ENCODE peak calls at places on chromosomes 2 and 18, in nine cellular contexts. One of them, this sample, is unnamed.

GRCh38 chr2:67846341-67847070 is 216.3 kb downstream of the C1D start:
- DNase-seq in NB4: peak; percentile 70
- DNase-seq in fibroblast of mammary gland: peak; percentile 95
- DNase-seq in HCT116: peak; percentile 75
- DNase-seq in omental fat pad: peak; percentile 62
- DNase-seq in neural progenitor cell: peak; percentile 84
- DNase-seq in brain microvascular endothelial cell: peak; percentile 88
- DNase-seq in heart right ventricle: peak; percentile 41
- DNase-seq in GM06990: peak; percentile 9
- DNase-seq in this sample: no peak

GRCh38 chr2:16088713-16089112 is 148.4 kb downstream of the MYCN start:
- DNase-seq in heart right ventricle: no peak
- DNase-seq in brain microvascular endothelial cell: no peak
- DNase-seq in neural progenitor cell: no peak
- DNase-seq in GM06990: no peak
- DNase-seq in fibroblast of mammary gland: no peak
- DNase-seq in NB4: no peak
- DNase-seq in omental fat pad: no peak
- DNase-seq in HCT116: no peak
- DNase-seq in this sample: no peak

GRCh38 chr2:207239222-207239674 is 73.5 kb upstream of the KLF7 start:
- DNase-seq in heart right ventricle: no peak
- DNase-seq in brain microvascular endothelial cell: peak; percentile 100
- DNase-seq in fibroblast of mammary gland: peak; percentile 100
- DNase-seq in omental fat pad: peak; percentile 66
- DNase-seq in NB4: peak; percentile 98
- DNase-seq in GM06990: no peak
- DNase-seq in neural progenitor cell: no peak
- DNase-seq in HCT116: no peak
- DNase-seq in this sample: no peak

GRCh38 chr2:3113769-3114168 is 263.8 kb downstream of the EIPR1 start:
- DNase-seq in heart right ventricle: no peak
- DNase-seq in fibroblast of mammary gland: no peak
- DNase-seq in NB4: no peak
- DNase-seq in HCT116: no peak
- DNase-seq in omental fat pad: no peak
- DNase-seq in GM06990: no peak
- DNase-seq in brain microvascular endothelial cell: no peak
- DNase-seq in neural progenitor cell: no peak
- DNase-seq in this sample: no peak

GRCh38 chr2:232013701-232014353 is 52.3 kb downstream of the DIS3L2 start:
- DNase-seq in brain microvascular endothelial cell: peak; percentile 92
- DNase-seq in fibroblast of mammary gland: peak; percentile 91
- DNase-seq in GM06990: peak; percentile 3
- DNase-seq in HCT116: no peak
- DNase-seq in neural progenitor cell: no peak
- DNase-seq in NB4: peak; percentile 16
- DNase-seq in heart right ventricle: no peak
- DNase-seq in omental fat pad: no peak
- DNase-seq in this sample: no peak

GRCh38 chr2:48721158-48721557 is 34.4 kb downstream of the LHCGR start:
- DNase-seq in neural progenitor cell: no peak
- DNase-seq in fibroblast of mammary gland: no peak
- DNase-seq in heart right ventricle: no peak
- DNase-seq in omental fat pad: no peak
- DNase-seq in HCT116: no peak
- DNase-seq in NB4: no peak
- DNase-seq in brain microvascular endothelial cell: no peak
- DNase-seq in GM06990: no peak
- DNase-seq in this sample: no peak

GRCh38 chr2:166017208-166017607 is 63.6 kb upstream of the TTC21B start:
- DNase-seq in heart right ventricle: no peak
- DNase-seq in GM06990: no peak
- DNase-seq in neural progenitor cell: no peak
- DNase-seq in NB4: no peak
- DNase-seq in brain microvascular endothelial cell: no peak
- DNase-seq in HCT116: no peak
- DNase-seq in fibroblast of mammary gland: peak; percentile 11
- DNase-seq in omental fat pad: no peak
- DNase-seq in this sample: no peak

GRCh38 chr18:75070625-75071483 is 138.1 kb downstream of the PTGR3 start:
- DNase-seq in HCT116: peak; percentile 63
- DNase-seq in brain microvascular endothelial cell: peak; percentile 57
- DNase-seq in neural progenitor cell: no peak
- DNase-seq in GM06990: peak; percentile 63
- DNase-seq in omental fat pad: no peak
- DNase-seq in NB4: peak; percentile 85
- DNase-seq in heart right ventricle: no peak
- DNase-seq in fibroblast of mammary gland: peak; percentile 91
- DNase-seq in this sample: no peak

GRCh38 chr2:159045545-159046454 is 77.4 kb downstream of the TANC1 start:
- DNase-seq in brain microvascular endothelial cell: no peak
- DNase-seq in NB4: no peak
- DNase-seq in fibroblast of mammary gland: peak; percentile 18
- DNase-seq in HCT116: no peak
- DNase-seq in neural progenitor cell: no peak
- DNase-seq in GM06990: no peak
- DNase-seq in omental fat pad: no peak
- DNase-seq in heart right ventricle: no peak
- DNase-seq in this sample: no peak

GRCh38 chr2:167127135-167127534 is 238.9 kb downstream of the XIRP2 start:
- DNase-seq in NB4: peak; percentile 32
- DNase-seq in GM06990: no peak
- DNase-seq in neural progenitor cell: no peak
- DNase-seq in HCT116: no peak
- DNase-seq in heart right ventricle: no peak
- DNase-seq in brain microvascular endothelial cell: peak; percentile 44
- DNase-seq in fibroblast of mammary gland: peak; percentile 69
- DNase-seq in omental fat pad: no peak
- DNase-seq in this sample: no peak

GRCh38 chr18:76920974-76921373 is 98.6 kb downstream of the ZNF236 start:
- DNase-seq in neural progenitor cell: no peak
- DNase-seq in GM06990: no peak
- DNase-seq in heart right ventricle: no peak
- DNase-seq in omental fat pad: no peak
- DNase-seq in NB4: no peak
- DNase-seq in fibroblast of mammary gland: no peak
- DNase-seq in brain microvascular endothelial cell: no peak
- DNase-seq in HCT116: no peak
- DNase-seq in this sample: no peak

GRCh38 chr18:76927216-76927725 is 104.9 kb downstream of the ZNF236 start:
- DNase-seq in heart right ventricle: no peak
- DNase-seq in HCT116: no peak
- DNase-seq in GM06990: no peak
- DNase-seq in omental fat pad: no peak
- DNase-seq in fibroblast of mammary gland: no peak
- DNase-seq in neural progenitor cell: no peak
- DNase-seq in NB4: no peak
- DNase-seq in brain microvascular endothelial cell: no peak
- DNase-seq in this sample: no peak

GRCh38 chr18:76922107-76922506 is 99.8 kb downstream of the ZNF236 start:
- DNase-seq in fibroblast of mammary gland: peak; percentile 36
- DNase-seq in heart right ventricle: peak; percentile 31
- DNase-seq in neural progenitor cell: peak; percentile 80
- DNase-seq in omental fat pad: no peak
- DNase-seq in GM06990: no peak
- DNase-seq in NB4: peak; percentile 51
- DNase-seq in brain microvascular endothelial cell: peak; percentile 62
- DNase-seq in HCT116: peak; percentile 2
- DNase-seq in this sample: no peak

GRCh38 chr18:76928179-76928868 is 106.0 kb downstream of the ZNF236 start:
- DNase-seq in heart right ventricle: no peak
- DNase-seq in HCT116: no peak
- DNase-seq in neural progenitor cell: no peak
- DNase-seq in NB4: no peak
- DNase-seq in fibroblast of mammary gland: no peak
- DNase-seq in GM06990: no peak
- DNase-seq in omental fat pad: no peak
- DNase-seq in brain microvascular endothelial cell: no peak
- DNase-seq in this sample: no peak

DNA sequence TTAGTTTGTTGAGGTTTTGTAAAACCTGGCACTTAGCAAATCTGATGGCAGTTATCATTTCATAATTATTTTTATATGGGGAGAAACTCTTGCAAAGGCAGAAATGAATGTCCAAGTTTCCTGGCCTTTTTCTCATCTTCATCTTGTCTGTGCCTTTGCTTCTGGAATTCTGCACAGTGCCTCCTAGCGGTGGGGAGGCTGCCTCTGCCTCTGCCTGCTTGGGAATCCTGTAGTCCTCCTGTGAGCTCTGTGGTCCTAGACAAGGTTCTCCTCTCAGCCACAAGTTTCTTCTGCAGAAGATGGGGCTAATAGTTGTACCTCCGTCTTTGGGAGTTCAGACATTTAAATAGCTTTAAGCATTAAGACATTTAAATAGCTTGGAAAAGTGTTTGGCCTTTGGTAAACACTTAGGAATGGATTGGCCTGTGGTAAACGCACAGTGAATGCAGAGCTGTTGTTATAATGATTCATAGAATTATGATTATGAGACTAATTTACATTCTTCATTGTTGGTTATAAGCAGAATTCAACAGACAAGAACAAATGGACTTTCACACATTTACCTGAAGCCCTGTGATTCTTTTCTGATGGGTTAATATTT is 101.2 kb downstream of the ZNF236 start:
- DNase-seq in NB4: peak; percentile 14
- DNase-seq in GM06990: no peak
- DNase-seq in heart right ventricle: no peak
- DNase-seq in HCT116: peak; percentile 34
- DNase-seq in neural progenitor cell: peak; percentile 46
- DNase-seq in omental fat pad: no peak
- DNase-seq in fibroblast of mammary gland: peak; percentile 36
- DNase-seq in brain microvascular endothelial cell: peak; percentile 12
- DNase-seq in this sample: no peak
- TF ChIP-seq CTCF in NB4: peak; percentile 40
- TF ChIP-seq CTCF in GM06990: peak; percentile 65
- TF ChIP-seq CTCF in heart right ventricle: peak; percentile 34
- TF ChIP-seq CTCF in HCT116: peak; percentile 91
- TF ChIP-seq CTCF in neural progenitor cell: peak; percentile 67
- TF ChIP-seq CTCF in omental fat pad: no peak
- TF ChIP-seq CTCF in fibroblast of mammary gland: peak; percentile 57
- TF ChIP-seq CTCF in brain microvascular endothelial cell: peak; percentile 78
- TF ChIP-seq CTCF in this sample: peak; percentile 68

DNA sequence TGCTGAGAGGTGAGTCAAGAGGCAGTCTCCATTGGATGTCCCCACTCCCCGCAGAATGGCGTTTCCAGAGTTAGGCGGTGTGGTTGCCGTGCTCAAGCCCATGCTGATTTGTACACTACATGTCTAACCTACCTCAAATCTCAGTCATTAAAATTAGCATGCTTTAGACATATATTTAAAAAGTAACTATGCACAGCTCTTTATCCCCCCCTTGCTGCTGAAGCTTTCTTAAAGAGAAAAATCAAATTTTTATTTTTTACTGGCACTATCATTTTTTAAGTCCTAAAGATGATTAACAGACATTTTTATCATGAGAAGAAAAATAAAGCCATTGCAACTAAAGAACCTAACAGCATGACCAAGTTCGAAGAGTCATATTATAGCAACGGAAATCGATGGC is 42.9 kb downstream of the BOLA3 start:
- DNase-seq in HCT116: no peak
- DNase-seq in omental fat pad: no peak
- DNase-seq in brain microvascular endothelial cell: no peak
- DNase-seq in neural progenitor cell: no peak
- DNase-seq in heart right ventricle: no peak
- DNase-seq in NB4: no peak
- DNase-seq in fibroblast of mammary gland: peak; percentile 17
- DNase-seq in GM06990: no peak
- DNase-seq in this sample: no peak
- TF ChIP-seq CTCF in HCT116: no peak
- TF ChIP-seq CTCF in omental fat pad: no peak
- TF ChIP-seq CTCF in brain microvascular endothelial cell: peak; percentile 25
- TF ChIP-seq CTCF in neural progenitor cell: no peak
- TF ChIP-seq CTCF in heart right ventricle: peak; percentile 31
- TF ChIP-seq CTCF in NB4: no peak
- TF ChIP-seq CTCF in fibroblast of mammary gland: peak; percentile 24
- TF ChIP-seq CTCF in GM06990: peak; percentile 2
- TF ChIP-seq CTCF in this sample: peak; percentile 73

GRCh38 chr2:55779459-55780421 is 86.1 kb upstream of the PNPT1 start:
- DNase-seq in GM06990: no peak
- DNase-seq in NB4: no peak
- DNase-seq in HCT116: peak; percentile 68
- DNase-seq in omental fat pad: no peak
- DNase-seq in fibroblast of mammary gland: peak; percentile 57
- DNase-seq in heart right ventricle: no peak
- DNase-seq in brain microvascular endothelial cell: peak; percentile 66
- DNase-seq in neural progenitor cell: no peak
- DNase-seq in this sample: no peak
- TF ChIP-seq CTCF in GM06990: no peak
- TF ChIP-seq CTCF in NB4: no peak
- TF ChIP-seq CTCF in HCT116: no peak
- TF ChIP-seq CTCF in omental fat pad: no peak
- TF ChIP-seq CTCF in fibroblast of mammary gland: no peak
- TF ChIP-seq CTCF in heart right ventricle: no peak
- TF ChIP-seq CTCF in brain microvascular endothelial cell: no peak
- TF ChIP-seq CTCF in neural progenitor cell: no peak
- TF ChIP-seq CTCF in this sample: no peak

GRCh38 chr2:241208058-241208457 is 19.6 kb downstream of the ANO7 start:
- DNase-seq in HCT116: no peak
- DNase-seq in brain microvascular endothelial cell: no peak
- DNase-seq in omental fat pad: no peak
- DNase-seq in neural progenitor cell: no peak
- DNase-seq in fibroblast of mammary gland: no peak
- DNase-seq in GM06990: no peak
- DNase-seq in heart right ventricle: no peak
- DNase-seq in NB4: no peak
- DNase-seq in this sample: no peak

GRCh38 chr2:241205086-241205485 is 16.6 kb downstream of the ANO7 start:
- DNase-seq in GM06990: no peak
- DNase-seq in fibroblast of mammary gland: no peak
- DNase-seq in HCT116: no peak
- DNase-seq in NB4: no peak
- DNase-seq in brain microvascular endothelial cell: no peak
- DNase-seq in omental fat pad: no peak
- DNase-seq in neural progenitor cell: no peak
- DNase-seq in heart right ventricle: no peak
- DNase-seq in this sample: no peak

GRCh38 chr2:241209271-241209670 is 20.8 kb downstream of the ANO7 start:
- DNase-seq in brain microvascular endothelial cell: no peak
- DNase-seq in GM06990: no peak
- DNase-seq in omental fat pad: no peak
- DNase-seq in heart right ventricle: no peak
- DNase-seq in fibroblast of mammary gland: no peak
- DNase-seq in HCT116: no peak
- DNase-seq in neural progenitor cell: no peak
- DNase-seq in NB4: no peak
- DNase-seq in this sample: no peak

GRCh38 chr2:241207151-241207550 is 18.7 kb downstream of the ANO7 start:
- DNase-seq in neural progenitor cell: no peak
- DNase-seq in omental fat pad: no peak
- DNase-seq in fibroblast of mammary gland: no peak
- DNase-seq in NB4: no peak
- DNase-seq in HCT116: no peak
- DNase-seq in GM06990: no peak
- DNase-seq in heart right ventricle: no peak
- DNase-seq in brain microvascular endothelial cell: no peak
- DNase-seq in this sample: no peak

DNA sequence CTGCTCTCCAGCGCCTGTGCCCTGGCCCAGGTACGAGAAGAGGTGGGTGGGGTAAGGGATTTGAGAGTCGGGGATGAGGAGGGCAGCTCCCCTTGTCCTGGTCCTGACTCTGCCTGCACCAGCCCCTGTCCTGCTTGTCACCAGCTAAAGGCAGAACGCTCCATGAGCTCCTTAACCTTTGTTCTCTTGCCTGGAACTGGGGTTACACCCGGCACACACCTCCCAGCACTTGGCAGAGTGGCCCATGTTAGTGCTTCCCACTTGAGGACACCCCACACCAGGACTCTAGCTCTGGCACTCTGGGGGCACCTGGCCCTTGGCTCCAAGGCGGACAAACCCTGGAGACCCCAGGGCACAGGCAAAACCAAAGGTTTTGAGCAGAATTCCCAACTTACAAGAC is 19.2 kb downstream of the ANO7 start:
- DNase-seq in neural progenitor cell: no peak
- DNase-seq in fibroblast of mammary gland: no peak
- DNase-seq in NB4: no peak
- DNase-seq in brain microvascular endothelial cell: no peak
- DNase-seq in heart right ventricle: no peak
- DNase-seq in HCT116: no peak
- DNase-seq in GM06990: no peak
- DNase-seq in omental fat pad: no peak
- DNase-seq in this sample: no peak
- TF ChIP-seq CTCF in neural progenitor cell: no peak
- TF ChIP-seq CTCF in fibroblast of mammary gland: no peak
- TF ChIP-seq CTCF in NB4: no peak
- TF ChIP-seq CTCF in brain microvascular endothelial cell: no peak
- TF ChIP-seq CTCF in heart right ventricle: no peak
- TF ChIP-seq CTCF in HCT116: no peak
- TF ChIP-seq CTCF in GM06990: no peak
- TF ChIP-seq CTCF in omental fat pad: no peak
- TF ChIP-seq CTCF in this sample: no peak